ENCODE peak calls at places on chromosomes 5 and 9, in six cellular contexts. O is B cell; P is activated naive CD4-positive, alpha-beta T cell treated with Interleukin-2 at 50 U/mL for 16 hours; R is EH; W is Calu3; C is sigmoid colon. A is an unnamed sample.

GRCh38 chr9:98255064-98255577 is 328 bp downstream of the TBC1D2 start:
- DNase-seq in W (no peak), O (no peak), P (no peak), R (peak; percentile 76), C (peak; percentile 67), A (no peak)

GRCh38 chr5:470961-471749 is 28.2 kb downstream of the EXOC3 start:
- DNase-seq in C (peak; percentile 63), R (no peak), W (no peak), P (no peak), O (no peak), A (no peak)

GRCh38 chr9:95383198-95383673 is 65.7 kb upstream of the FANCC start:
- DNase-seq in R (peak; percentile 93), W (no peak), O (no peak), P (no peak), C (no peak), A (peak; percentile 81)

GRCh38 chr5:100758780-100759179 is 144.3 kb downstream of the ST8SIA4 start:
- DNase-seq in P (no peak), W (no peak), O (no peak), C (no peak), R (no peak), A (no peak)

GRCh38 chr5:173639-174600 is 17.4 kb upstream of the LRRC14B start:
- DNase-seq in W (no peak), P (no peak), O (no peak), C (no peak), R (no peak), A (no peak)

GRCh38 chr9:77210116-77210515 is 32.8 kb downstream of the VPS13A start:
- DNase-seq in O (no peak), W (no peak), P (no peak), C (no peak), R (peak; percentile 4), A (no peak)

GRCh38 chr9:94865599-94866456 is 139.3 kb downstream of the AOPEP start:
- DNase-seq in R (peak; percentile 42), W (no peak), P (no peak), C (peak; percentile 83), O (no peak), A (no peak)

GRCh38 chr9:104961238-104961637 is 33.3 kb upstream of the ABCA1 start:
- DNase-seq in R (peak; percentile 65), C (no peak), W (peak; percentile 10), O (no peak), P (peak; percentile 50), A (no peak)

GRCh38 chr9:109314011-109314531 is 6.8 kb downstream of the EPB41L4B start:
- DNase-seq in W (no peak), R (no peak), P (no peak), O (no peak), C (no peak), A (no peak)

GRCh38 chr5:153480401-153480800 is 10.1 kb upstream of the GRIA1 start:
- DNase-seq in R (peak; percentile 53), C (no peak), O (no peak), P (no peak), W (no peak), A (peak; percentile 20)

GRCh38 chr5:131988601-131989000 is 22.9 kb downstream of the ACSL6 start:
- DNase-seq in C (no peak), P (no peak), W (no peak), R (no peak), O (no peak), A (no peak)